ENCODE peak calls at places on chromosomes 11 and 22, in eight cellular contexts. K is T-helper 1 cell; W is stimulated activated CD4-positive, alpha-beta T cell treated with anti-CD3 and anti-CD28 coated beads, Interleukin-1b, Interleukin-23, amount 100 ng/mL, for 24 hours; E is A549; U is GM20000; P is T-helper 9 cell; L is body of pancreas; Q is GM23248. Z is an unnamed sample.

GRCh38 chr11:36186340-36186739 is 102.9 kb downstream of the COMMD9 start:
- DNase-seq in K (no peak), W (no peak), E (no peak), U (no peak), P (no peak), L (no peak), Q (peak; percentile 20), Z (no peak)

GRCh38 chr22:49431559-49431958 is 396.1 kb downstream of the BRD1 start:
- DNase-seq in K (no peak), W (no peak), E (no peak), U (no peak), P (no peak), L (no peak), Q (no peak), Z (no peak)

GRCh38 chr11:303359-303758 is 4.0 kb upstream of the IFITM5 start:
- DNase-seq in K (no peak), W (no peak), E (no peak), U (peak; percentile 87), P (no peak), L (no peak), Q (no peak), Z (no peak)

GRCh38 chr11:15930442-15931025 is 425.8 kb downstream of the SOX6 start:
- DNase-seq in K (no peak), W (no peak), E (no peak), U (no peak), P (no peak), L (no peak), Q (no peak), Z (no peak)

GRCh38 chr11:112087212-112087611 is 539 bp downstream of the SDHD start:
- DNase-seq in K (no peak), W (no peak), E (no peak), U (no peak), P (no peak), L (no peak), Q (peak; percentile 42), Z (peak; percentile 11)

GRCh38 chr22:48568736-48569330 is 1258.8 kb downstream of the BRD1 start:
- DNase-seq in K (no peak), W (no peak), E (no peak), U (no peak), P (no peak), L (no peak), Q (no peak), Z (no peak)

GRCh38 chr11:118136826-118137225 is 15.8 kb downstream of the SCN4B start:
- DNase-seq in K (no peak), W (no peak), E (no peak), U (no peak), P (no peak), L (no peak), Q (no peak), Z (no peak)

GRCh38 chr11:47797633-47798032 is 30.5 kb upstream of the FNBP4 start:
- DNase-seq in K (no peak), W (peak; percentile 26), E (no peak), U (no peak), P (no peak), L (no peak), Q (peak; percentile 77), Z (no peak)

GRCh38 chr11:126460417-126461095 is 105.1 kb downstream of the ST3GAL4 start:
- DNase-seq in K (no peak), W (no peak), E (no peak), U (no peak), P (no peak), L (peak; percentile 57), Q (no peak), Z (no peak)

GRCh38 chr11:108758458-108758857 is 93.6 kb downstream of the DDX10 start:
- DNase-seq in K (no peak), W (no peak), E (no peak), U (no peak), P (no peak), L (no peak), Q (no peak), Z (no peak)

GRCh38 chr11:120228794-120229384 is 11.1 kb upstream of the POU2F3 start:
- DNase-seq in K (no peak), W (no peak), E (no peak), U (no peak), P (no peak), L (no peak), Q (no peak), Z (no peak)

GRCh38 chr22:49992921-49993648 is 19.5 kb downstream of the IL17REL start:
- DNase-seq in K (peak; percentile 60), W (no peak), E (peak; percentile 44), U (peak; percentile 89), P (peak; percentile 52), L (peak; percentile 82), Q (peak; percentile 74), Z (peak; percentile 87)

GRCh38 chr11:85751738-85752137 is 59.2 kb downstream of the SYTL2 start:
- DNase-seq in K (no peak), W (no peak), E (no peak), U (no peak), P (no peak), L (no peak), Q (peak; percentile 22), Z (no peak)

GRCh38 chr11:65288706-65289536 is 25.7 kb upstream of the CDC42EP2 start:
- DNase-seq in K (no peak), W (no peak), E (no peak), U (no peak), P (no peak), L (peak; percentile 47), Q (no peak), Z (no peak)

GRCh38 chr22:50553310-50553709 is 7.6 kb downstream of the KLHDC7B start:
- DNase-seq in K (no peak), W (no peak), E (no peak), U (no peak), P (no peak), L (no peak), Q (no peak), Z (no peak)

GRCh38 chr11:43130616-43131015 is 181.2 kb upstream of the API5 start:
- DNase-seq in K (no peak), W (no peak), E (no peak), U (no peak), P (no peak), L (no peak), Q (no peak), Z (no peak)

GRCh38 chr11:1052133-1053011 is 15.9 kb upstream of the MUC6 start:
- DNase-seq in K (no peak), W (no peak), E (no peak), U (no peak), P (no peak), L (no peak), Q (no peak), Z (no peak)

GRCh38 chr22:38124236-38124974 is 13.9 kb upstream of the BAIAP2L2 start:
- DNase-seq in K (no peak), W (no peak), E (no peak), U (no peak), P (no peak), L (no peak), Q (no peak), Z (no peak)

GRCh38 chr11:19872526-19873135 is 160.0 kb downstream of the NAV2 start:
- DNase-seq in K (no peak), W (no peak), E (no peak), U (no peak), P (no peak), L (no peak), Q (no peak), Z (no peak)

GRCh38 chr11:67611165-67611564 is 4.4 kb downstream of the NDUFV1 start:
- DNase-seq in K (no peak), W (no peak), E (no peak), U (no peak), P (no peak), L (no peak), Q (no peak), Z (no peak)

GRCh38 chr22:44147821-44148574 is 32.7 kb upstream of the PARVG start:
- DNase-seq in K (no peak), W (no peak), E (no peak), U (no peak), P (no peak), L (no peak), Q (peak; percentile 16), Z (no peak)

GRCh38 chr11:24767411-24767810 is 270.6 kb downstream of the LUZP2 start:
- DNase-seq in K (no peak), W (no peak), E (no peak), U (no peak), P (no peak), L (no peak), Q (no peak), Z (no peak)

GRCh38 chr22:48756146-48757111 is 1071.2 kb downstream of the BRD1 start:
- DNase-seq in K (no peak), W (no peak), E (no peak), U (no peak), P (no peak), L (no peak), Q (no peak), Z (no peak)

GRCh38 chr22:37549704-37550059 is 10.6 kb upstream of the CDC42EP1 start:
- DNase-seq in K (no peak), W (no peak), E (no peak), U (no peak), P (no peak), L (peak; percentile 93), Q (peak; percentile 89), Z (no peak)

GRCh38 chr11:9601041-9601875 is 27.8 kb downstream of the WEE1 start:
- DNase-seq in K (peak; percentile 13), W (no peak), E (no peak), U (peak; percentile 72), P (peak; percentile 27), L (peak; percentile 10), Q (peak; percentile 51), Z (no peak)

GRCh38 chr11:69867076-69868002 is 48.1 kb upstream of the FGF3 start:
- DNase-seq in K (no peak), W (no peak), E (no peak), U (no peak), P (no peak), L (peak; percentile 29), Q (peak; percentile 41), Z (no peak)

GRCh38 chr11:61157743-61158142 is 3.5 kb downstream of the VPS37C start:
- DNase-seq in K (no peak), W (no peak), E (no peak), U (no peak), P (no peak), L (no peak), Q (no peak), Z (no peak)

GRCh38 chr11:120061761-120062560 is 76.0 kb downstream of the TRIM29 start:
- DNase-seq in K (no peak), W (no peak), E (no peak), U (peak; percentile 1), P (no peak), L (no peak), Q (peak; percentile 59), Z (no peak)

GRCh38 chr11:14617241-14618027 is 26.2 kb upstream of the PDE3B start:
- DNase-seq in K (no peak), W (no peak), E (no peak), U (no peak), P (no peak), L (no peak), Q (peak; percentile 2), Z (no peak)

GRCh38 chr11:132650969-132651720 is 881.2 kb downstream of the OPCML start:
- DNase-seq in K (no peak), W (no peak), E (no peak), U (no peak), P (no peak), L (no peak), Q (no peak), Z (no peak)

GRCh38 chr11:114847599-114847998 is 169.3 kb downstream of the NXPE2 start:
- DNase-seq in K (no peak), W (no peak), E (no peak), U (no peak), P (no peak), L (no peak), Q (no peak), Z (no peak)

GRCh38 chr22:47090591-47091240 is 328.3 kb downstream of the TBC1D22A start:
- DNase-seq in K (peak; percentile 50), W (no peak), E (no peak), U (no peak), P (no peak), L (no peak), Q (peak; percentile 47), Z (no peak)

GRCh38 chr11:29282088-29282487 is 734.7 kb downstream of the KCNA4 start:
- DNase-seq in K (no peak), W (no peak), E (peak; percentile 81), U (no peak), P (no peak), L (no peak), Q (peak; percentile 94), Z (no peak)

GRCh38 chr11:74318241-74318932 is 6.9 kb upstream of the P4HA3 start:
- DNase-seq in K (no peak), W (no peak), E (no peak), U (no peak), P (no peak), L (no peak), Q (peak; percentile 50), Z (no peak)

Z was measured in left colon.